ENCODE peak calls at places on chromosomes 16 and 17, in four cellular contexts. A is amniotic stem cell, U is HS-5, J is iris pigment epithelial cell. D is an unnamed sample.

GRCh38 chr17:2737693-2738092 is 11.8 kb downstream of the CCDC92B start:
- DNase-seq in U (no peak), J (no peak), A (no peak), D (no peak)

GRCh38 chr17:36938566-36939058 is 1.3 kb downstream of the LHX1 start:
- DNase-seq in U (no peak), J (no peak), A (no peak), D (no peak)

GRCh38 chr17:14201595-14201994 is 35.1 kb downstream of the CDRT15 start:
- DNase-seq in A (no peak), U (no peak), J (peak; percentile 9), D (no peak)

GRCh38 chr16:67481561-67482259 is 753 bp upstream of the ATP6V0D1 start:
- DNase-seq in J (peak; percentile 17), A (no peak), U (no peak), D (no peak)

GRCh38 chr17:7290685-7291084 is 3.8 kb downstream of the YBX2 start:
- DNase-seq in A (no peak), J (no peak), U (no peak), D (no peak)

GRCh38 chr16:50068550-50068949 is 2.8 kb downstream of the HEATR3 start:
- DNase-seq in U (no peak), J (peak; percentile 74), A (no peak), D (no peak)

GRCh38 chr16:86212706-86213426 is 297.5 kb upstream of the FOXF1 start:
- DNase-seq in U (no peak), J (no peak), A (no peak), D (no peak)

GRCh38 chr16:85498607-85499006 is 114.5 kb upstream of the GSE1 start:
- DNase-seq in A (no peak), U (no peak), J (no peak), D (no peak)

GRCh38 chr17:76004750-76005262 is 4.2 kb downstream of the CDK3 start:
- DNase-seq in A (no peak), U (no peak), J (no peak), D (no peak)

GRCh38 chr17:285751-286422 is 66.7 kb downstream of the RPH3AL start:
- DNase-seq in U (no peak), J (no peak), A (no peak), D (no peak)

GRCh38 chr17:12256380-12256995 is 235.8 kb downstream of the MAP2K4 start:
- DNase-seq in J (peak; percentile 63), A (peak; percentile 20), U (peak; percentile 19), D (no peak)

GRCh38 chr17:70636517-70637133 is 467.3 kb downstream of the KCNJ2 start:
- DNase-seq in A (no peak), U (peak; percentile 18), J (peak; percentile 39), D (peak; percentile 44)

GRCh38 chr16:50407351-50407750 is 38.6 kb upstream of the BRD7 start:
- DNase-seq in A (no peak), J (no peak), U (no peak), D (no peak)

GRCh38 chr16:87945351-87946042 is 5.7 kb upstream of the BANP start:
- DNase-seq in U (no peak), A (no peak), J (peak; percentile 85), D (no peak)

GRCh38 chr17:60600490-60601431 is 768 bp downstream of the PPM1D start:
- DNase-seq in A (peak; percentile 86), J (peak; percentile 89), U (peak; percentile 70), D (peak; percentile 85)

GRCh38 chr17:9768381-9768934 is 22.9 kb downstream of the DHRS7C start:
- DNase-seq in U (peak; percentile 13), J (peak; percentile 20), A (no peak), D (no peak)

GRCh38 chr16:8686031-8686621 is 11.7 kb downstream of the ABAT start:
- DNase-seq in A (no peak), U (no peak), J (peak; percentile 5), D (no peak)

D was measured in SW 1271.